ENCODE peak calls at places on chromosome 19, in six cellular contexts. D, Y, H, C, B and Q are unnamed samples.

GRCh38 chr19:2602391-2603181 is 99.9 kb downstream of the GNG7 start:
- DNase-seq in D (peak; percentile 62), Y (peak; percentile 92), B (peak; percentile 46), H (no peak), C (peak; percentile 98), Q (no peak)

GRCh38 chr19:53019684-53020083 is 6.0 kb downstream of the ERVV-1 start:
- DNase-seq in Y (no peak), C (no peak), B (peak; percentile 27), D (no peak), H (no peak), Q (no peak)

GRCh38 chr19:6577410-6578125 is 13.4 kb downstream of the CD70 start:
- DNase-seq in C (no peak), H (no peak), D (peak; percentile 93), B (peak; percentile 52), Y (no peak), Q (no peak)

GRCh38 chr19:34806976-34807860 is 34.2 kb upstream of the ZNF599 start:
- DNase-seq in B (no peak), H (no peak), C (no peak), D (no peak), Y (no peak), Q (no peak)

GRCh38 chr19:4522291-4523002 is 4.2 kb upstream of the PLIN4 start:
- DNase-seq in C (no peak), Y (no peak), H (no peak), D (no peak), B (no peak), Q (no peak)

GRCh38 chr19:18488838-18489626 is 32.8 kb downstream of the ELL start:
- DNase-seq in C (no peak), D (peak; percentile 33), B (no peak), H (peak; percentile 53), Y (no peak), Q (no peak)

GRCh38 chr19:43950834-43951626 is at the start of gene ZNF221:
- DNase-seq in Y (peak; percentile 89), C (peak; percentile 91), B (peak; percentile 96), D (peak; percentile 97), H (peak; percentile 79), Q (peak; percentile 75)

GRCh38 chr19:3196064-3196932 is 10.6 kb downstream of the NCLN start:
- DNase-seq in C (no peak), B (no peak), H (no peak), D (no peak), Y (no peak), Q (no peak)

GRCh38 chr19:20513179-20513934 is 52.2 kb downstream of the ZNF737 start:
- DNase-seq in H (no peak), B (no peak), D (no peak), C (no peak), Y (no peak), Q (no peak)

GRCh38 chr19:55384576-55385235 is 614 bp upstream of the TMEM238 start:
- DNase-seq in H (no peak), Y (no peak), B (no peak), D (no peak), C (no peak), Q (no peak)

GRCh38 chr19:2461751-2462634 is 5.2 kb upstream of the LMNB2 start:
- DNase-seq in H (peak; percentile 40), B (peak; percentile 75), C (no peak), D (peak; percentile 90), Y (peak; percentile 33), Q (no peak)

GRCh38 chr19:33306853-33307792 is 4.8 kb upstream of the CEBPA start:
- DNase-seq in C (no peak), B (no peak), D (no peak), H (no peak), Y (no peak), Q (no peak)

GRCh38 chr19:5893907-5894703 is 9.5 kb downstream of the NDUFA11 start:
- DNase-seq in B (no peak), C (no peak), H (no peak), D (no peak), Y (no peak), Q (no peak)

GRCh38 chr19:33684550-33685303 is 63.0 kb downstream of the CHST8 start:
- DNase-seq in H (peak; percentile 14), C (no peak), Y (no peak), D (no peak), B (no peak), Q (no peak)

GRCh38 chr19:39186391-39186790 is 10.4 kb upstream of the NCCRP1 start:
- DNase-seq in D (no peak), C (no peak), H (no peak), Y (no peak), B (no peak), Q (no peak)

GRCh38 chr19:5356918-5357317 is 16.3 kb upstream of the PTPRS start:
- DNase-seq in D (no peak), Y (no peak), C (no peak), B (no peak), H (no peak), Q (no peak)

GRCh38 chr19:24033962-24034342 is 53.0 kb upstream of the ZNF254 start:
- DNase-seq in D (peak; percentile 62), C (peak; percentile 71), H (peak; percentile 20), Y (peak; percentile 44), B (peak; percentile 50), Q (peak; percentile 43)

GRCh38 chr19:30236006-30236405 is 136.2 kb upstream of the ZNF536 start:
- DNase-seq in D (no peak), C (no peak), H (no peak), Y (no peak), B (no peak), Q (no peak)

GRCh38 chr19:48203227-48203793 is 32.8 kb downstream of the ZSWIM9 start:
- DNase-seq in C (no peak), H (no peak), Y (no peak), D (no peak), B (no peak), Q (no peak)

GRCh38 chr19:55118401-55118991 is 1.1 kb upstream of the PPP1R12C start:
- DNase-seq in Y (peak; percentile 43), B (peak; percentile 78), H (peak; percentile 34), C (no peak), D (no peak), Q (no peak)

GRCh38 chr19:43841990-43842389 is 14.9 kb downstream of the ZNF283 start:
- DNase-seq in H (no peak), Y (no peak), D (no peak), C (no peak), B (no peak), Q (no peak)

GRCh38 chr19:4581381-4582111 is 22.1 kb upstream of the SEMA6B start:
- DNase-seq in Y (no peak), B (no peak), H (peak; percentile 44), D (peak; percentile 52), C (no peak), Q (no peak)

GRCh38 chr19:38669532-38669931 is 22.1 kb downstream of the ACTN4 start:
- DNase-seq in H (no peak), B (no peak), C (no peak), D (no peak), Y (no peak), Q (no peak)

GRCh38 chr19:10419646-10420443 is 493 bp upstream of the PDE4A start:
- DNase-seq in B (no peak), H (no peak), Y (no peak), D (peak; percentile 58), C (no peak), Q (no peak)
- TF ChIP-seq CTCF in B (no peak), H (no peak), Y (no peak), D (no peak), C (no peak), Q (no peak)

DNA sequence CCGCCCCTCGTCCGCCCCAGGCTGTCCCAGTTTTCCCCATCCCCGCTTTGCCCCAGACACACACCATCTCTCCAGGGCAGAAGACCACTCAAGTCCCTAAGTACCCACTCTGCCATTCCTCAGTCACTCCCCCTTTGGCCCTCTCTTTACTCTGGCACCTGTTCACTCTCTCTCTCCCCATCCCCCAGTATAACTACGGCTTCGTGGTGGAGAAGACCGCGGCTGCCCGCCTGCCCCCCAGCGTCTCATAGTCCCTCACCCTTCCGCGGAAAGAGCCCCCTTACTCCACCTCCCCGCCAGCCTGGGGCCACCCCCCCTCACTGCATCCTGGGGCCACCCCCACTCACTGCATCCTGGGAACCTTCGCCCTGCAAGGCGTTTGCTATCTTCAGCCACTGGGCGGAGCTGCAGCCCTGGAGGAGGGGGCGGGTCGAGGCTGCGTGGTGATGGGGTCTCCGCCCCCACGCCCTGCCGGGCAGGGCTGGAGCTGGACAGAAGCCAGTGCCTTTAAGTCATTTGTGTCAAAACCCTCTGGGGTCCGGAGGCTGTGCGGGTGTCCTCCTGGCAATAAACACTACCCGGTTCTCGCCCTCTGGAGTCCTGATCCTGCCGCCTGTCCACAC is 5.0 kb downstream of the MVB12A start:
- DNase-seq in D (peak; percentile 23), C (no peak), B (peak; percentile 26), Y (no peak), H (peak; percentile 76), Q (no peak)
- TF ChIP-seq CTCF in D (peak; percentile 8), C (no peak), B (no peak), Y (no peak), H (peak; percentile 59), Q (no peak)

GRCh38 chr19:36915992-36916830 is at the start of the genes ZNF568 and ZNF829:
- DNase-seq in B (peak; percentile 93), C (peak; percentile 93), Y (peak; percentile 92), D (peak; percentile 80), H (peak; percentile 62), Q (peak; percentile 74)
- TF ChIP-seq CTCF in B (peak; percentile 29), C (peak; percentile 36), Y (peak; percentile 60), D (peak; percentile 51), H (peak; percentile 73), Q (no peak)

DNA sequence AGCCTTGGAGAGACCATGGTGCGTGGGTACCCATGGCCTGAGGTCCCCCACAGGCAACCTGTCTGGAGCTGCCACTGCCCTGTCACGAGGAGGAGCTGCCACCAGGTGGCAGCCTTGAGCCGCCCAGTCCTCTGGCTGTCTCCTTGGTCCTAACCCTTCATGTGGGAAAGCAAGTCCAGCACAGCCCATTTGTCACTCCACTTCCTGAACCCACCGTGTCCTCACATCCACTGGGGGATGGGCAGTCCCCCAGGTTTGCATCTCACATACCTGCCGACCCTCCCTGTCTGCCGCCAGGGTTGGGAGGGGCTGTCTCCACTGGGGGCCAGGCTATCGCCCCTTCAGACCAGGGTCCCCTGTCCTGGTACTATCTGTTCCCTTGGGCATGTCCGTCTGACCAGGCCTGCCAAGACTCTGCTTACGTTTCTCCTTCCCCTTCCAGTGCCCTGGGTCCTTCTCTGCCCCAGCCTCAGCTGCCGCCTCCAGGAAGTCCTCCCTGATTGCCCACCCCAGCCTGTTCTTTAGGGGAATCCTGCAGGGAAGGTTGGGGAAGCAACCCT is 4.5 kb downstream of the FAM174C start:
- DNase-seq in B (peak; percentile 88), Y (peak; percentile 71), H (peak; percentile 87), C (peak; percentile 88), D (peak; percentile 83), Q (no peak)
- TF ChIP-seq CTCF in B (peak; percentile 93), Y (peak; percentile 90), H (peak; percentile 92), C (peak; percentile 94), D (peak; percentile 86), Q (peak; percentile 85)